ENCODE peak calls at places on chromosomes 1 and 21, in six cellular contexts. V is AG04450, L is lung, Q is astrocyte of the cerebellum, B is colonic mucosa, J is transverse colon. E is an unnamed sample.

GRCh38 chr1:87042127-87042811 is 127.8 kb downstream of the HS2ST1 start:
- DNase-seq in B (no peak), Q (no peak), L (no peak), V (no peak), J (no peak), E (no peak)

GRCh38 chr1:36322786-36323635 is 434 bp downstream of the EVA1B start:
- DNase-seq in J (peak; percentile 56), L (peak; percentile 38), B (peak; percentile 45), V (no peak), Q (no peak), E (no peak)

GRCh38 chr1:90313756-90314155 is 318.8 kb downstream of the ZNF326 start:
- DNase-seq in J (no peak), Q (peak; percentile 53), B (no peak), L (no peak), V (no peak), E (no peak)

GRCh38 chr1:16718908-16719533 is 21.3 kb upstream of the RNU1-4 start:
- DNase-seq in V (no peak), Q (no peak), B (peak; percentile 18), J (no peak), L (peak; percentile 32), E (no peak)

GRCh38 chr1:172662464-172663109 is 3.7 kb downstream of the FASLG start:
- DNase-seq in B (peak; percentile 53), J (peak; percentile 69), Q (peak; percentile 68), L (peak; percentile 41), V (peak; percentile 26), E (no peak)

GRCh38 chr21:46126321-46127238 is 28.7 kb downstream of the COL6A2 start:
- DNase-seq in J (peak; percentile 6), V (no peak), B (no peak), Q (no peak), L (no peak), E (peak; percentile 80)

GRCh38 chr1:201718346-201719202 is 110.4 kb upstream of the IPO9 start:
- DNase-seq in B (peak; percentile 45), Q (no peak), L (no peak), J (no peak), V (no peak), E (no peak)

GRCh38 chr1:46166521-46167462 is 8.1 kb upstream of the TSPAN1 start:
- DNase-seq in Q (no peak), B (peak; percentile 40), J (no peak), L (peak; percentile 35), V (no peak), E (no peak)

GRCh38 chr21:37565530-37566223 is 199.1 kb downstream of the DYRK1A start:
- DNase-seq in L (no peak), V (no peak), B (no peak), J (no peak), Q (no peak), E (peak; percentile 25)

GRCh38 chr1:81635816-81636215 is 164.9 kb upstream of the ADGRL2 start:
- DNase-seq in B (no peak), Q (no peak), L (no peak), J (no peak), V (no peak), E (no peak)

GRCh38 chr1:34101151-34101550 is 63.9 kb downstream of the CSMD2 start:
- DNase-seq in B (no peak), L (peak; percentile 20), J (no peak), Q (peak; percentile 74), V (peak; percentile 42), E (no peak)

GRCh38 chr1:8456306-8456912 is 138.5 kb downstream of the SLC45A1 start:
- DNase-seq in B (no peak), Q (peak; percentile 43), L (no peak), J (no peak), V (no peak), E (no peak)

GRCh38 chr1:77850082-77850481 is 38.3 kb upstream of the NEXN start:
- DNase-seq in B (no peak), L (no peak), J (no peak), Q (no peak), V (no peak), E (no peak)

GRCh38 chr1:23908453-23909341 is 4.5 kb downstream of the CNR2 start:
- DNase-seq in B (no peak), Q (no peak), L (no peak), J (peak; percentile 38), V (no peak), E (no peak)

GRCh38 chr1:92486251-92487077 is at the start of gene GFI1:
- DNase-seq in B (peak; percentile 61), V (no peak), J (peak; percentile 76), L (peak; percentile 31), Q (no peak), E (no peak)

GRCh38 chr1:187876775-187877174 is 1048.0 kb downstream of the PLA2G4A start:
- DNase-seq in Q (no peak), V (no peak), L (no peak), J (no peak), B (no peak), E (no peak)

GRCh38 chr1:159084867-159085266 is 8.3 kb upstream of the AIM2 start:
- DNase-seq in Q (no peak), L (no peak), B (no peak), J (no peak), V (no peak), E (no peak)

GRCh38 chr1:22745675-22746585 is 35.3 kb downstream of the EPHB2 start:
- DNase-seq in V (no peak), J (peak; percentile 76), B (peak; percentile 83), Q (no peak), L (no peak), E (no peak)

GRCh38 chr1:36542962-36543515 is 60.3 kb upstream of the CSF3R start:
- DNase-seq in V (no peak), B (no peak), L (no peak), Q (no peak), J (no peak), E (no peak)

GRCh38 chr1:118914379-118915161 is 73.6 kb downstream of the TBX15 start:
- DNase-seq in Q (no peak), V (no peak), B (no peak), L (no peak), J (no peak), E (no peak)

GRCh38 chr1:41888756-41889155 is 30.0 kb downstream of the HIVEP3 start:
- DNase-seq in B (no peak), V (no peak), J (no peak), Q (no peak), L (no peak), E (peak; percentile 49)

GRCh38 chr1:244868484-244869363 is 4.4 kb upstream of the HNRNPU start:
- DNase-seq in Q (no peak), B (no peak), V (no peak), J (no peak), L (no peak), E (no peak)

GRCh38 chr1:224641030-224641429 is 24.9 kb downstream of the CNIH3 start:
- DNase-seq in V (no peak), B (no peak), L (no peak), Q (no peak), J (peak; percentile 28), E (no peak)

GRCh38 chr1:224540535-224540934 is 75.6 kb upstream of the CNIH3 start:
- DNase-seq in L (no peak), Q (no peak), B (no peak), J (no peak), V (no peak), E (no peak)

GRCh38 chr1:76186617-76187016 is 112.1 kb downstream of the ST6GALNAC3 start:
- DNase-seq in Q (no peak), B (no peak), L (no peak), J (no peak), V (no peak), E (no peak)
- TF ChIP-seq CTCF in Q (no peak), B (no peak), L (no peak), J (no peak), V (no peak), E (no peak)

DNA sequence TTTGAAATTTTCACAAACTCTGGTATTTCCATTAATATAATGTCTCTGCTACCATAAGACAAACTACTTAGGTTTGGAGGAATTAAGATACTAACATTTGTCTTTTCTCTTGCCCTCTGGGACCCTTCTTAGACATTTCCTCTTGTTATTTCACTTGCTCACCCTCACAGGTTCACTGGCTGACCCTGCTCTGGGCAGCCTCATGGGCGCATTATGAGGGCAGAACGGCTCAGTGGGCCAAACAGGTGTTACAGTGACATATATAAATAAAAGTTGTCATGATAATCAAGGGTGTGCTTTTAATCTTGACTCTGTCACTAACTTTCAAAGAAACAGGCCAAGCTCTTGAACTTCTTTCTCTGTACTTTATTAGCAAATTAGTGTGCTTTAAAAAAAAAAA is 46.5 kb downstream of the ZNHIT6 start:
- DNase-seq in L (no peak), V (no peak), J (no peak), B (no peak), Q (no peak), E (no peak)
- TF ChIP-seq CTCF in L (no peak), V (no peak), J (no peak), B (no peak), Q (no peak), E (no peak)

DNA sequence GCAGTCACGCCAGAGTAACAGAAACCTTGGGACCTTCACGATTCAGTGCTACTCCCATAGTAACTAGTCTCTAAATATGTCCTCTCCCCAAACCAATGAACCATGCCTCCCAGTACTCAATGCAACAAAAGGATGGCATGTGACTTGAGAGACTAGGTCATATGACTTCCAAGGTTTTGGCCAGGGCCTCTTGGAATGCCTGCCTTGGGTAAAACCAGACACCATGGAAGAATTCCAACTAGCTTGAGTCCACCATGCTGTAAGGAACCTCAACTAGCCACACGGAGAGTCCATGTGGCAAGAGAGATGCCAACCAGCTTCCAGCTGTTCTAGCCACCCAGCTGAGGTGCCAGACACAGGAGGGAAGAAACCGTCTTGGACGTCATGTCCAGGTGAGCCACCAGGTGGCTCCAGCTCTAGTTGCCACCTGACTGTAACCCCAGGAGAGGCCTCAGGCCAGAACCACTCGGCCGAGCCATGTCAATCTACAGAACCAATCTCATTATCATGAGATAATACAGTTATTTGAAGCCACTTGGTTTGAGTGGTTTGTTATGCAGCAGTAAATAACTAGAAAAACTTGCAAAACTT is 115.0 kb downstream of the SYF2 start:
- DNase-seq in J (peak; percentile 59), Q (no peak), V (no peak), B (peak; percentile 59), L (no peak), E (no peak)
- TF ChIP-seq CTCF in J (peak; percentile 48), Q (no peak), V (no peak), B (peak; percentile 37), L (no peak), E (peak; percentile 10)

DNA sequence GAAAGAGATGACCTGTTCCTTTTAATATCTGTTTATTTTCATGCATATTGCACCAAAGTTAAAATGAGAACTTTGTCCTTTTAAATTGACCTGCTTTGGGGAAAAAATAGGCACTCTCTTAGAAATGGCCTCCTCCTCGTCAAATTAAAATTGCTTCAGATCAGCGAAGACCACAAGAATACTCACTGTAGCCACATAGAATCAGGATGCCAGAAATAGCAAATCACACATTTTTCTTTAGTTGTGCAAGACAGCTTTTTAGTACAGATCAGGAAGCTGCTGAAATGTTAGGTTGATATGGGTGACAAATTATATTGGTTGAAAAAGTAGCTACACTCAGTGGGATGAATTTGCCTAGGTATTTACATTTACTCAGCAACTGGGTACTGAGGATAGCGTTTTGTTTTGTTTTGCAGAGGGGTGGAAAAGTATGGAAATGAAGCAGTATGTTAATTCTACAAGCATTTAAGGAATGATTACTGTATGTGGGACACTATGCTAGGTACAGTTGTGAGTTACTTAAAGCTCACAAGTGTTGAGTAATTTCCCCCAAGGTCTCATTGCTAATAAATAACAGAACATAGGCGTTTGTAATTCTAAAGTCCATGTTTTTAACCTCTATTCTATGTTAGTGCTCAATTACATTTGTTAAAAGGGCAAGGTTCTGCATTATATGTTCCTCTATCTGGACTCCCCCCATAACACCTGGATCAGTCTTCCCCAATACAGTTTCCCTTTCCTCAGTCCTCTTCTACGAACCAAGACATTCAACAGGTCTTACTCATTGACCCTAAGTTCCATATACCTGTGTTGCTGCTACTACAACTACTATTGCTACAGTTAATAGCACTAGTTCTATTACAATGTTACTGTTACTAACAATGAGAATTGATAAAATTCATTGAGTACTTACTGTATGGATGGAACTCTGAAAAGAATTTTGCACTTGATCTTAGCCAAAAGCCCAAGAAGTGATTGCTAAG is 99.4 kb upstream of the S1PR1 start:
- DNase-seq in V (no peak), Q (peak; percentile 50), L (no peak), J (no peak), B (no peak), E (no peak)
- TF ChIP-seq CTCF in V (no peak), Q (no peak), L (no peak), J (no peak), B (no peak), E (no peak)